ENCODE peak calls at places on chromosomes 12 and 14, in ten cellular contexts. One of them, this sample, is unnamed.

GRCh38 chr12:132158677-132159554 is 14.7 kb downstream of the NOC4L start:
- DNase-seq in left cardiac atrium: peak
- DNase-seq in GM13976: no peak
- DNase-seq in GM06990: no peak
- DNase-seq in CD8-positive, alpha-beta T cell: no peak
- DNase-seq in activated T-cell treated with anti-CD3 and anti-CD28 coated beads for 48 hours: no peak
- DNase-seq in left ventricle myocardium inferior: peak
- DNase-seq in ureter: no peak
- DNase-seq in KBM-7: no peak
- DNase-seq in breast epithelium: no peak
- DNase-seq in this sample: peak

GRCh38 chr12:115869604-115870003 is 407.9 kb downstream of the MED13L start:
- DNase-seq in CD8-positive, alpha-beta T cell: no peak
- DNase-seq in GM06990: no peak
- DNase-seq in activated T-cell treated with anti-CD3 and anti-CD28 coated beads for 48 hours: no peak
- DNase-seq in left ventricle myocardium inferior: no peak
- DNase-seq in breast epithelium: no peak
- DNase-seq in left cardiac atrium: no peak
- DNase-seq in ureter: no peak
- DNase-seq in GM13976: no peak
- DNase-seq in KBM-7: no peak
- DNase-seq in this sample: no peak

GRCh38 chr12:118055865-118056773 is 4.9 kb downstream of the WSB2 start:
- DNase-seq in left cardiac atrium: no peak
- DNase-seq in activated T-cell treated with anti-CD3 and anti-CD28 coated beads for 48 hours: no peak
- DNase-seq in left ventricle myocardium inferior: no peak
- DNase-seq in CD8-positive, alpha-beta T cell: no peak
- DNase-seq in KBM-7: no peak
- DNase-seq in GM13976: no peak
- DNase-seq in ureter: no peak
- DNase-seq in breast epithelium: no peak
- DNase-seq in GM06990: no peak
- DNase-seq in this sample: no peak

GRCh38 chr12:65248656-65249633 is 29.5 kb upstream of the MSRB3 start:
- DNase-seq in left cardiac atrium: no peak
- DNase-seq in KBM-7: no peak
- DNase-seq in CD8-positive, alpha-beta T cell: no peak
- DNase-seq in GM06990: no peak
- DNase-seq in GM13976: no peak
- DNase-seq in left ventricle myocardium inferior: no peak
- DNase-seq in activated T-cell treated with anti-CD3 and anti-CD28 coated beads for 48 hours: no peak
- DNase-seq in breast epithelium: no peak
- DNase-seq in ureter: no peak
- DNase-seq in this sample: no peak

GRCh38 chr12:60421741-60422140 is 825.9 kb downstream of the SLC16A7 start:
- DNase-seq in ureter: no peak
- DNase-seq in KBM-7: no peak
- DNase-seq in GM06990: no peak
- DNase-seq in left ventricle myocardium inferior: no peak
- DNase-seq in GM13976: no peak
- DNase-seq in CD8-positive, alpha-beta T cell: no peak
- DNase-seq in breast epithelium: no peak
- DNase-seq in activated T-cell treated with anti-CD3 and anti-CD28 coated beads for 48 hours: no peak
- DNase-seq in left cardiac atrium: no peak
- DNase-seq in this sample: no peak

GRCh38 chr14:63672417-63673180 is 30.9 kb upstream of the WDR89 start:
- DNase-seq in breast epithelium: no peak
- DNase-seq in ureter: no peak
- DNase-seq in GM13976: no peak
- DNase-seq in CD8-positive, alpha-beta T cell: no peak
- DNase-seq in KBM-7: no peak
- DNase-seq in GM06990: no peak
- DNase-seq in left ventricle myocardium inferior: no peak
- DNase-seq in left cardiac atrium: no peak
- DNase-seq in activated T-cell treated with anti-CD3 and anti-CD28 coated beads for 48 hours: no peak
- DNase-seq in this sample: no peak

GRCh38 chr14:51382506-51382905 is 142.5 kb downstream of the TMX1 start:
- DNase-seq in KBM-7: no peak
- DNase-seq in activated T-cell treated with anti-CD3 and anti-CD28 coated beads for 48 hours: no peak
- DNase-seq in GM06990: no peak
- DNase-seq in CD8-positive, alpha-beta T cell: no peak
- DNase-seq in ureter: peak
- DNase-seq in breast epithelium: no peak
- DNase-seq in GM13976: no peak
- DNase-seq in left cardiac atrium: no peak
- DNase-seq in left ventricle myocardium inferior: no peak
- DNase-seq in this sample: no peak

GRCh38 chr12:32891956-32892355 is 4.6 kb downstream of the PKP2 start:
- DNase-seq in left cardiac atrium: no peak
- DNase-seq in GM13976: no peak
- DNase-seq in breast epithelium: no peak
- DNase-seq in left ventricle myocardium inferior: no peak
- DNase-seq in ureter: no peak
- DNase-seq in GM06990: no peak
- DNase-seq in CD8-positive, alpha-beta T cell: no peak
- DNase-seq in activated T-cell treated with anti-CD3 and anti-CD28 coated beads for 48 hours: no peak
- DNase-seq in KBM-7: no peak
- DNase-seq in this sample: no peak

GRCh38 chr12:47894068-47894467 is 10.7 kb downstream of the VDR start:
- DNase-seq in CD8-positive, alpha-beta T cell: no peak
- DNase-seq in left cardiac atrium: no peak
- DNase-seq in KBM-7: no peak
- DNase-seq in left ventricle myocardium inferior: no peak
- DNase-seq in activated T-cell treated with anti-CD3 and anti-CD28 coated beads for 48 hours: no peak
- DNase-seq in GM13976: no peak
- DNase-seq in breast epithelium: no peak
- DNase-seq in ureter: no peak
- DNase-seq in GM06990: no peak
- DNase-seq in this sample: no peak

GRCh38 chr12:15662983-15663659 is 126.1 kb downstream of the EPS8 start:
- DNase-seq in left cardiac atrium: no peak
- DNase-seq in breast epithelium: no peak
- DNase-seq in activated T-cell treated with anti-CD3 and anti-CD28 coated beads for 48 hours: no peak
- DNase-seq in GM06990: no peak
- DNase-seq in KBM-7: no peak
- DNase-seq in left ventricle myocardium inferior: no peak
- DNase-seq in GM13976: no peak
- DNase-seq in CD8-positive, alpha-beta T cell: no peak
- DNase-seq in ureter: no peak
- DNase-seq in this sample: no peak

GRCh38 chr14:61584258-61584657 is 111.1 kb upstream of the HIF1A start:
- DNase-seq in GM06990: no peak
- DNase-seq in CD8-positive, alpha-beta T cell: no peak
- DNase-seq in ureter: no peak
- DNase-seq in GM13976: no peak
- DNase-seq in breast epithelium: no peak
- DNase-seq in left cardiac atrium: no peak
- DNase-seq in activated T-cell treated with anti-CD3 and anti-CD28 coated beads for 48 hours: no peak
- DNase-seq in KBM-7: no peak
- DNase-seq in left ventricle myocardium inferior: no peak
- DNase-seq in this sample: no peak

GRCh38 chr12:21559855-21560569 is 33.9 kb downstream of the SPX start:
- DNase-seq in ureter: no peak
- DNase-seq in breast epithelium: no peak
- DNase-seq in CD8-positive, alpha-beta T cell: no peak
- DNase-seq in activated T-cell treated with anti-CD3 and anti-CD28 coated beads for 48 hours: no peak
- DNase-seq in left cardiac atrium: no peak
- DNase-seq in GM06990: no peak
- DNase-seq in left ventricle myocardium inferior: no peak
- DNase-seq in KBM-7: no peak
- DNase-seq in GM13976: no peak
- DNase-seq in this sample: no peak

GRCh38 chr12:54033106-54033979 is 493 bp downstream of the HOXC5 start:
- DNase-seq in CD8-positive, alpha-beta T cell: no peak
- DNase-seq in breast epithelium: no peak
- DNase-seq in ureter: no peak
- DNase-seq in activated T-cell treated with anti-CD3 and anti-CD28 coated beads for 48 hours: no peak
- DNase-seq in left ventricle myocardium inferior: no peak
- DNase-seq in GM06990: no peak
- DNase-seq in KBM-7: no peak
- DNase-seq in left cardiac atrium: no peak
- DNase-seq in GM13976: no peak
- DNase-seq in this sample: no peak

GRCh38 chr12:29427964-29428363 is 47.0 kb upstream of the ERGIC2 start:
- DNase-seq in ureter: no peak
- DNase-seq in activated T-cell treated with anti-CD3 and anti-CD28 coated beads for 48 hours: no peak
- DNase-seq in left cardiac atrium: no peak
- DNase-seq in KBM-7: peak
- DNase-seq in breast epithelium: no peak
- DNase-seq in GM06990: peak
- DNase-seq in left ventricle myocardium inferior: no peak
- DNase-seq in GM13976: peak
- DNase-seq in CD8-positive, alpha-beta T cell: no peak
- DNase-seq in this sample: no peak

GRCh38 chr12:121748571-121749265 is 36.2 kb downstream of the TMEM120B start:
- DNase-seq in activated T-cell treated with anti-CD3 and anti-CD28 coated beads for 48 hours: no peak
- DNase-seq in GM06990: no peak
- DNase-seq in left ventricle myocardium inferior: no peak
- DNase-seq in GM13976: peak
- DNase-seq in left cardiac atrium: peak
- DNase-seq in breast epithelium: no peak
- DNase-seq in ureter: no peak
- DNase-seq in CD8-positive, alpha-beta T cell: no peak
- DNase-seq in KBM-7: peak
- DNase-seq in this sample: no peak

GRCh38 chr12:101670007-101670671 is 27.3 kb upstream of the CHPT1 start:
- DNase-seq in breast epithelium: no peak
- DNase-seq in activated T-cell treated with anti-CD3 and anti-CD28 coated beads for 48 hours: peak
- DNase-seq in CD8-positive, alpha-beta T cell: peak
- DNase-seq in KBM-7: peak
- DNase-seq in GM13976: peak
- DNase-seq in ureter: peak
- DNase-seq in left ventricle myocardium inferior: no peak
- DNase-seq in left cardiac atrium: no peak
- DNase-seq in GM06990: no peak
- DNase-seq in this sample: no peak

GRCh38 chr12:94098466-94098865 is 49.9 kb upstream of the PLXNC1 start:
- DNase-seq in breast epithelium: no peak
- DNase-seq in KBM-7: no peak
- DNase-seq in ureter: no peak
- DNase-seq in left cardiac atrium: no peak
- DNase-seq in GM13976: no peak
- DNase-seq in GM06990: no peak
- DNase-seq in activated T-cell treated with anti-CD3 and anti-CD28 coated beads for 48 hours: no peak
- DNase-seq in left ventricle myocardium inferior: no peak
- DNase-seq in CD8-positive, alpha-beta T cell: no peak
- DNase-seq in this sample: no peak

GRCh38 chr14:73058923-73059311 is 583 bp downstream of the RBM25 start:
- DNase-seq in left cardiac atrium: no peak
- DNase-seq in breast epithelium: no peak
- DNase-seq in KBM-7: peak
- DNase-seq in CD8-positive, alpha-beta T cell: no peak
- DNase-seq in ureter: no peak
- DNase-seq in GM06990: no peak
- DNase-seq in GM13976: peak
- DNase-seq in left ventricle myocardium inferior: peak
- DNase-seq in activated T-cell treated with anti-CD3 and anti-CD28 coated beads for 48 hours: no peak
- DNase-seq in this sample: no peak

GRCh38 chr14:70000601-70001000 is 121.4 kb downstream of the SMOC1 start:
- DNase-seq in ureter: no peak
- DNase-seq in activated T-cell treated with anti-CD3 and anti-CD28 coated beads for 48 hours: no peak
- DNase-seq in left cardiac atrium: no peak
- DNase-seq in GM13976: no peak
- DNase-seq in CD8-positive, alpha-beta T cell: no peak
- DNase-seq in left ventricle myocardium inferior: no peak
- DNase-seq in GM06990: no peak
- DNase-seq in KBM-7: no peak
- DNase-seq in breast epithelium: no peak
- DNase-seq in this sample: no peak